ENCODE peak calls at places on chromosomes 1 and 21, in nine cellular contexts. T is psoas muscle, O is stomach, C is vagina, Q is WTC11, B is AG09319, E is WERI-Rb-1, H is spleen, L is fibroblast of mammary gland. D is an unnamed sample.

GRCh38 chr1:56576880-56577858 is 2.2 kb downstream of the PLPP3 start:
- DNase-seq in T (no peak), O (no peak), C (no peak), Q (no peak), B (no peak), E (peak; percentile 11), H (no peak), L (peak; percentile 60), D (peak; percentile 15)

GRCh38 chr1:202616355-202616910 is 93.8 kb downstream of the SYT2 start:
- DNase-seq in T (no peak), O (no peak), C (no peak), Q (no peak), B (no peak), E (no peak), H (peak; percentile 68), L (no peak), D (no peak)

GRCh38 chr1:93348104-93348780 is 2.5 kb downstream of the DR1 start:
- DNase-seq in T (no peak), O (no peak), C (no peak), Q (no peak), B (no peak), E (no peak), H (no peak), L (no peak), D (no peak)

GRCh38 chr1:198716051-198716450 is 77.2 kb downstream of the PTPRC start:
- DNase-seq in T (no peak), O (no peak), C (no peak), Q (no peak), B (no peak), E (no peak), H (no peak), L (no peak), D (no peak)

GRCh38 chr1:245365071-245365470 is 210.3 kb downstream of the KIF26B start:
- DNase-seq in T (no peak), O (no peak), C (no peak), Q (no peak), B (no peak), E (no peak), H (no peak), L (no peak), D (no peak)

GRCh38 chr1:98046031-98046641 is 125.3 kb upstream of the DPYD start:
- DNase-seq in T (no peak), O (no peak), C (no peak), Q (peak; percentile 43), B (no peak), E (peak; percentile 46), H (peak; percentile 74), L (peak; percentile 48), D (peak; percentile 45)

GRCh38 chr1:110893908-110894490 is 21.1 kb downstream of the CD53 start:
- DNase-seq in T (no peak), O (no peak), C (no peak), Q (no peak), B (no peak), E (no peak), H (no peak), L (no peak), D (no peak)

GRCh38 chr1:52665173-52666020 is 32.4 kb downstream of the SHISAL2A start:
- DNase-seq in T (no peak), O (no peak), C (no peak), Q (no peak), B (no peak), E (no peak), H (no peak), L (peak; percentile 36), D (no peak)

GRCh38 chr1:36133484-36133883 is 8.5 kb upstream of the COL8A2 start:
- DNase-seq in T (peak; percentile 61), O (peak; percentile 81), C (no peak), Q (no peak), B (peak; percentile 91), E (no peak), H (no peak), L (peak; percentile 96), D (no peak)

GRCh38 chr1:36253463-36253862 is 29.2 kb downstream of the THRAP3 start:
- DNase-seq in T (no peak), O (no peak), C (no peak), Q (no peak), B (no peak), E (no peak), H (no peak), L (peak; percentile 80), D (no peak)

GRCh38 chr1:33686551-33686950 is 177.3 kb upstream of the HMGB4 start:
- DNase-seq in T (no peak), O (no peak), C (no peak), Q (no peak), B (no peak), E (no peak), H (no peak), L (no peak), D (no peak)

GRCh38 chr1:235937123-235937522 is 70.4 kb upstream of the LYST start:
- DNase-seq in T (no peak), O (no peak), C (no peak), Q (no peak), B (no peak), E (no peak), H (no peak), L (no peak), D (no peak)
- TF ChIP-seq CTCF in T (no peak), O (no peak), C (no peak), Q (no peak), B (no peak), E (no peak), H (no peak), L (no peak), D (no peak)

GRCh38 chr1:114122891-114123621 is 30.6 kb downstream of the SYT6 start:
- DNase-seq in T (no peak), O (no peak), C (no peak), Q (no peak), B (no peak), E (no peak), H (peak; percentile 59), L (peak; percentile 80), D (no peak)
- TF ChIP-seq CTCF in T (no peak), O (no peak), C (no peak), Q (no peak), B (no peak), E (peak; percentile 34), H (no peak), L (no peak), D (no peak)

GRCh38 chr1:205171369-205171768 is 40.1 kb downstream of the DSTYK start:
- DNase-seq in T (no peak), O (no peak), C (no peak), Q (no peak), B (no peak), E (no peak), H (no peak), L (no peak), D (no peak)
- TF ChIP-seq CTCF in T (no peak), O (no peak), C (no peak), Q (no peak), B (no peak), E (no peak), H (no peak), L (no peak), D (no peak)

DNA sequence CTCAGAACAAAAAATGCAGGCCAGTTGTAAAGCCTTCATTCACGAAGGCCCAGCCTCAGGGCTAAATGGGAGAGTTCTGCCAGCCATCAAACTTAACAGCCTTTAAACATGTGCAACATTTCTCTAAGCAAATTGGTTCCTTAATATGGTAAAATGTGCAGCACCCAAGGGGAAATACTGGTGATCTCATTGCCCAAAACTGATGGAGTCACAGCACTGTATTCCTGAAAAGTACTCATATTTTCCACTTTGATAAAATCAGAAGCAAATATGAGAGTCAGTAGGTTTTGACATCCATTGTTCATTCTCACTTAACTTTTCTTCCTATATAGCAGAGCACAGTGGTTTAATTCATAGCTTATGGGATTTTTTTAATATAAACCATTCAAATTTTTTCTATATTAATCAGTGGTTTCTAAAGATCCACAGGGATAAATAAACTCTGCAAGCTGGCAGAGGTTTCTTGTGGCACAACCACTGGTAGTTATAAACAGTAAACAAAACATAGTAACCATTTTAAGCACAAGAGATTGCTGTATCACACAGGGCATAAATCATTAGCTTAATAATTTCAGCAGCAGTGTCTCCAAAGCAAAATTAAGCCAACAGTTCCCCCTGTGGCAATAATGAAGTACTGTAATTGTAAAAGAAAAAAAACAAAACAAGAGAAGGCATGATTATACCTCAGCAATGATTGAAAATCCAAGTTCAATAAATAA is 106.9 kb upstream of the LYPLAL1 start:
- DNase-seq in T (no peak), O (no peak), C (no peak), Q (no peak), B (peak; percentile 43), E (no peak), H (no peak), L (peak; percentile 72), D (no peak)
- TF ChIP-seq CTCF in T (peak; percentile 32), O (peak; percentile 19), C (peak; percentile 43), Q (peak; percentile 18), B (peak; percentile 45), E (peak; percentile 48), H (no peak), L (peak; percentile 56), D (peak; percentile 69)

GRCh38 chr21:32096411-32096810 is 182.4 kb downstream of the MIS18A start:
- DNase-seq in T (no peak), O (no peak), C (no peak), Q (peak; percentile 63), B (no peak), E (peak; percentile 95), H (no peak), L (peak; percentile 12), D (peak; percentile 42)
- TF ChIP-seq CTCF in T (no peak), O (no peak), C (no peak), Q (peak; percentile 41), B (peak; percentile 42), E (peak; percentile 90), H (peak; percentile 10), L (peak; percentile 41), D (peak; percentile 51)

DNA sequence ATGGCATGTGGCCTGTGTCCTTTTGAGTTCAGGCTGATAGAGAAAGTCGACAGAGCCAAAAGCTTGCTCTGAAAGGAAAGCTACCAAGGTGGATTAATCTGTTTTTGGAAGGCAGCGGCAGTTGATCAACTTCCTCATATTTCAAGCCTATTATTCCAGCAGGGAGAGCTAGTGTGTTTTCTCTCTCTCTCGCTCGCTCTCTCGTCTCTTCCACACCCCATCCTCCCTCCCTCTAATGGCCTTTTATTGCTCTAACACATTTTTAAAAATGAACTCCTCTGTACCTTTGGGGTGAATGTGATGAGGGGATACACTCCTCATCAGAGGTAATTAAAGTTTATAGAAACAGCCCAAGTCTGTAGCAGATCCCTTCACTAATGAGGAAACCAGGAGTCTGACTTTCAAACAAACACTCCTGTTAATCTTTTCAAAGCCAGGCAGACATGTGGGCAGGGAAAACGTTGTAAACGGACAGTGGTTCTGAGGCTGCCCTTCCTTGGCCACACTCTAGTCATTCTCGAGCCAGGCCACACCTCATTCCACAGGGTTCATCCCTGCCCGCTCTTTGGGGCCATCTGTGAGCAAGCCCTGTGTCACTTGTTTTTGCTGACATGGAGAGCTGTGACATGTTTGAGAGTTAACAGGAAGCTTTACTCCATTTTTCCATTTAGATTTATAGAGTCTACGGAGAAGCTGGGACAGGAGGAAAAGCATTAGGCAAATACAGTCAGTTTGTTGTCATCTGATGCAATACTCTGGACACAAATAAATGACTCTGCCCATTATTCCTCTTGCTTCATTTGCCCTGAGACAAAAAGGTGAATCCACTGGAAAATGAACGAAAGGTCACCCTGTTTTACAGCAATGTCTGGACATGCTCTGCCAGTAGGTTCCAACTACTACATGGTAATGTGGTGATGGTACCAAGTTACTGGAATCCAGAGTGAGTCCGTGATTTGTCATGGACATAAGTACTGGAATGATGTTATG is 126.7 kb downstream of the CLIC6 start:
- DNase-seq in T (peak; percentile 43), O (peak; percentile 38), C (no peak), Q (no peak), B (no peak), E (no peak), H (no peak), L (peak; percentile 95), D (no peak)
- TF ChIP-seq CTCF in T (peak; percentile 10), O (no peak), C (no peak), Q (no peak), B (no peak), E (no peak), H (no peak), L (peak; percentile 19), D (no peak)